ENCODE peak calls at places on chromosome 20, in nine cellular contexts. One of them, this sample, is unnamed.

GRCh38 chr20:11195899-11196558 is 522.2 kb upstream of the JAG1 start:
- DNase-seq in astrocyte: peak; percentile 60
- DNase-seq in WERI-Rb-1: no peak
- DNase-seq in pancreas: no peak
- DNase-seq in tibial artery: no peak
- DNase-seq in CD8-positive, alpha-beta T cell: no peak
- DNase-seq in substantia nigra: no peak
- DNase-seq in right cardiac atrium: no peak
- DNase-seq in spleen: no peak
- DNase-seq in this sample: no peak

GRCh38 chr20:36988494-36988966 is 37.0 kb upstream of the SAMHD1 start:
- DNase-seq in substantia nigra: no peak
- DNase-seq in CD8-positive, alpha-beta T cell: peak; percentile 62
- DNase-seq in tibial artery: no peak
- DNase-seq in astrocyte: peak; percentile 16
- DNase-seq in right cardiac atrium: no peak
- DNase-seq in pancreas: no peak
- DNase-seq in spleen: no peak
- DNase-seq in WERI-Rb-1: no peak
- DNase-seq in this sample: no peak

GRCh38 chr20:478949-479429 is 16.7 kb upstream of the TBC1D20 start:
- DNase-seq in substantia nigra: no peak
- DNase-seq in WERI-Rb-1: no peak
- DNase-seq in astrocyte: peak; percentile 10
- DNase-seq in pancreas: peak; percentile 23
- DNase-seq in tibial artery: no peak
- DNase-seq in right cardiac atrium: no peak
- DNase-seq in spleen: no peak
- DNase-seq in CD8-positive, alpha-beta T cell: no peak
- DNase-seq in this sample: no peak

GRCh38 chr20:15895126-15895525 is 678.1 kb downstream of the KIF16B start:
- DNase-seq in CD8-positive, alpha-beta T cell: no peak
- DNase-seq in tibial artery: no peak
- DNase-seq in pancreas: no peak
- DNase-seq in substantia nigra: no peak
- DNase-seq in WERI-Rb-1: no peak
- DNase-seq in spleen: no peak
- DNase-seq in astrocyte: no peak
- DNase-seq in right cardiac atrium: no peak
- DNase-seq in this sample: no peak

GRCh38 chr20:51172558-51173428 is 149.9 kb upstream of the KCNG1 start:
- DNase-seq in right cardiac atrium: no peak
- DNase-seq in spleen: no peak
- DNase-seq in pancreas: no peak
- DNase-seq in WERI-Rb-1: no peak
- DNase-seq in astrocyte: no peak
- DNase-seq in tibial artery: no peak
- DNase-seq in substantia nigra: no peak
- DNase-seq in CD8-positive, alpha-beta T cell: no peak
- DNase-seq in this sample: no peak

GRCh38 chr20:48189177-48189576 is 403.9 kb upstream of the SULF2 start:
- DNase-seq in tibial artery: no peak
- DNase-seq in pancreas: no peak
- DNase-seq in WERI-Rb-1: peak; percentile 58
- DNase-seq in spleen: no peak
- DNase-seq in substantia nigra: no peak
- DNase-seq in right cardiac atrium: no peak
- DNase-seq in CD8-positive, alpha-beta T cell: no peak
- DNase-seq in astrocyte: peak; percentile 47
- DNase-seq in this sample: no peak

GRCh38 chr20:33612001-33612400 is 50.1 kb upstream of the C20orf144 start:
- DNase-seq in tibial artery: no peak
- DNase-seq in pancreas: no peak
- DNase-seq in substantia nigra: no peak
- DNase-seq in right cardiac atrium: no peak
- DNase-seq in spleen: no peak
- DNase-seq in WERI-Rb-1: no peak
- DNase-seq in CD8-positive, alpha-beta T cell: no peak
- DNase-seq in astrocyte: no peak
- DNase-seq in this sample: no peak

GRCh38 chr20:16528078-16528477 is 45.2 kb downstream of the KIF16B start:
- DNase-seq in tibial artery: no peak
- DNase-seq in right cardiac atrium: no peak
- DNase-seq in spleen: no peak
- DNase-seq in CD8-positive, alpha-beta T cell: no peak
- DNase-seq in WERI-Rb-1: no peak
- DNase-seq in pancreas: peak; percentile 62
- DNase-seq in astrocyte: peak; percentile 88
- DNase-seq in substantia nigra: no peak
- DNase-seq in this sample: peak; percentile 75

GRCh38 chr20:33991498-33991897 is 2.2 kb upstream of the RALY start:
- DNase-seq in CD8-positive, alpha-beta T cell: no peak
- DNase-seq in pancreas: no peak
- DNase-seq in spleen: no peak
- DNase-seq in WERI-Rb-1: no peak
- DNase-seq in right cardiac atrium: no peak
- DNase-seq in tibial artery: no peak
- DNase-seq in substantia nigra: no peak
- DNase-seq in astrocyte: no peak
- DNase-seq in this sample: no peak

GRCh38 chr20:49594143-49594928 is 26.4 kb upstream of the PTGIS start:
- DNase-seq in substantia nigra: no peak
- DNase-seq in WERI-Rb-1: no peak
- DNase-seq in tibial artery: peak; percentile 89
- DNase-seq in astrocyte: peak; percentile 74
- DNase-seq in right cardiac atrium: peak; percentile 84
- DNase-seq in spleen: no peak
- DNase-seq in CD8-positive, alpha-beta T cell: no peak
- DNase-seq in pancreas: no peak
- DNase-seq in this sample: peak; percentile 60

GRCh38 chr20:51712501-51713212 is 55.5 kb downstream of the ATP9A start:
- DNase-seq in substantia nigra: no peak
- DNase-seq in spleen: no peak
- DNase-seq in CD8-positive, alpha-beta T cell: no peak
- DNase-seq in right cardiac atrium: no peak
- DNase-seq in tibial artery: no peak
- DNase-seq in pancreas: no peak
- DNase-seq in astrocyte: peak; percentile 39
- DNase-seq in WERI-Rb-1: peak; percentile 25
- DNase-seq in this sample: no peak

GRCh38 chr20:6838181-6838826 is 70.8 kb downstream of the BMP2 start:
- DNase-seq in CD8-positive, alpha-beta T cell: no peak
- DNase-seq in WERI-Rb-1: no peak
- DNase-seq in substantia nigra: no peak
- DNase-seq in tibial artery: no peak
- DNase-seq in astrocyte: no peak
- DNase-seq in spleen: no peak
- DNase-seq in right cardiac atrium: no peak
- DNase-seq in pancreas: no peak
- DNase-seq in this sample: no peak

GRCh38 chr20:46311039-46311650 is 2.8 kb upstream of the CDH22 start:
- DNase-seq in WERI-Rb-1: no peak
- DNase-seq in spleen: no peak
- DNase-seq in pancreas: no peak
- DNase-seq in right cardiac atrium: no peak
- DNase-seq in substantia nigra: no peak
- DNase-seq in astrocyte: no peak
- DNase-seq in tibial artery: no peak
- DNase-seq in CD8-positive, alpha-beta T cell: no peak
- DNase-seq in this sample: no peak

GRCh38 chr20:6519556-6519955 is 247.9 kb upstream of the BMP2 start:
- DNase-seq in right cardiac atrium: no peak
- DNase-seq in CD8-positive, alpha-beta T cell: no peak
- DNase-seq in WERI-Rb-1: no peak
- DNase-seq in tibial artery: no peak
- DNase-seq in astrocyte: peak; percentile 90
- DNase-seq in substantia nigra: no peak
- DNase-seq in pancreas: no peak
- DNase-seq in spleen: no peak
- DNase-seq in this sample: no peak

GRCh38 chr20:49252556-49253350 is 25.1 kb downstream of the ZNFX1 start:
- DNase-seq in right cardiac atrium: no peak
- DNase-seq in WERI-Rb-1: no peak
- DNase-seq in spleen: no peak
- DNase-seq in CD8-positive, alpha-beta T cell: no peak
- DNase-seq in substantia nigra: no peak
- DNase-seq in astrocyte: no peak
- DNase-seq in pancreas: no peak
- DNase-seq in tibial artery: no peak
- DNase-seq in this sample: no peak

GRCh38 chr20:41415191-41415590 is 48.6 kb upstream of the EMILIN3 start:
- DNase-seq in WERI-Rb-1: no peak
- DNase-seq in pancreas: no peak
- DNase-seq in spleen: no peak
- DNase-seq in tibial artery: no peak
- DNase-seq in CD8-positive, alpha-beta T cell: no peak
- DNase-seq in astrocyte: no peak
- DNase-seq in substantia nigra: no peak
- DNase-seq in right cardiac atrium: no peak
- DNase-seq in this sample: no peak

GRCh38 chr20:41412324-41412723 is 45.7 kb upstream of the EMILIN3 start:
- DNase-seq in spleen: no peak
- DNase-seq in right cardiac atrium: no peak
- DNase-seq in WERI-Rb-1: no peak
- DNase-seq in CD8-positive, alpha-beta T cell: no peak
- DNase-seq in pancreas: no peak
- DNase-seq in substantia nigra: no peak
- DNase-seq in tibial artery: no peak
- DNase-seq in astrocyte: no peak
- DNase-seq in this sample: no peak

GRCh38 chr20:41408986-41409385 is 42.4 kb upstream of the EMILIN3 start:
- DNase-seq in CD8-positive, alpha-beta T cell: no peak
- DNase-seq in pancreas: no peak
- DNase-seq in spleen: no peak
- DNase-seq in substantia nigra: no peak
- DNase-seq in right cardiac atrium: no peak
- DNase-seq in astrocyte: no peak
- DNase-seq in tibial artery: no peak
- DNase-seq in WERI-Rb-1: no peak
- DNase-seq in this sample: no peak

GRCh38 chr20:41411458-41411857 is 44.8 kb upstream of the EMILIN3 start:
- DNase-seq in spleen: no peak
- DNase-seq in right cardiac atrium: no peak
- DNase-seq in astrocyte: peak; percentile 10
- DNase-seq in tibial artery: no peak
- DNase-seq in pancreas: no peak
- DNase-seq in CD8-positive, alpha-beta T cell: no peak
- DNase-seq in WERI-Rb-1: no peak
- DNase-seq in substantia nigra: no peak
- DNase-seq in this sample: no peak

GRCh38 chr20:41413169-41413568 is 46.6 kb upstream of the EMILIN3 start:
- DNase-seq in CD8-positive, alpha-beta T cell: no peak
- DNase-seq in pancreas: no peak
- DNase-seq in astrocyte: no peak
- DNase-seq in WERI-Rb-1: no peak
- DNase-seq in spleen: no peak
- DNase-seq in substantia nigra: no peak
- DNase-seq in tibial artery: no peak
- DNase-seq in right cardiac atrium: no peak
- DNase-seq in this sample: no peak
- H3K27ac ChIP-seq in CD8-positive, alpha-beta T cell: no peak overlapping the region
- H3K27ac ChIP-seq in pancreas: no peak overlapping the region
- H3K27ac ChIP-seq in astrocyte: no peak overlapping the region
- H3K27ac ChIP-seq in WERI-Rb-1: no peak overlapping the region
- H3K27ac ChIP-seq in spleen: no peak overlapping the region
- H3K27ac ChIP-seq in substantia nigra: no peak overlapping the region
- H3K27ac ChIP-seq in tibial artery: no peak overlapping the region
- H3K27ac ChIP-seq in right cardiac atrium: no peak overlapping the region
- H3K27ac ChIP-seq in this sample: no peak overlapping the region

DNA sequence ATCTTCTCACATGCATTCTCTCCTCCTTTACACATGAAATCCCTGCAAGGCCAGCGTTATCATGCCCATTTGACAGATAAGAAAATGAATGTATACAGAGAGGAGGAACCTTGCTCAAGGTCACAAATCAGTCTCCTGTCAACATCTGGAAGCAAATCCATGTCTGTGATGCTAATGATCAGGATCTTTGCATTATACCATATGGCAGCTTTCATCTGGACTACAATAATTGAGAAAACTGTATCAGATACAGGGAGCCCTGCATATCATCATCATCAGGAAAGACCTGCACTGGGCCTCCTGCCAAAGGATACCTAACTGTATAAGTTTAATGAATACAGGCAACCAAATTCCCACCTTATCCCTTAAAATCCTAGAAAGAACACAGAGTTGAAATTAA is 213.7 kb downstream of the PTPRT start:
- DNase-seq in substantia nigra: no peak
- DNase-seq in pancreas: no peak
- DNase-seq in spleen: no peak
- DNase-seq in WERI-Rb-1: no peak
- DNase-seq in astrocyte: no peak
- DNase-seq in tibial artery: no peak
- DNase-seq in right cardiac atrium: no peak
- DNase-seq in CD8-positive, alpha-beta T cell: no peak
- DNase-seq in this sample: no peak
- H3K27ac ChIP-seq in substantia nigra: no peak overlapping the region
- H3K27ac ChIP-seq in pancreas: no peak overlapping the region
- H3K27ac ChIP-seq in spleen: no peak overlapping the region
- H3K27ac ChIP-seq in WERI-Rb-1: no peak overlapping the region
- H3K27ac ChIP-seq in astrocyte: no peak overlapping the region
- H3K27ac ChIP-seq in tibial artery: no peak overlapping the region
- H3K27ac ChIP-seq in right cardiac atrium: no peak overlapping the region
- H3K27ac ChIP-seq in CD8-positive, alpha-beta T cell: no peak overlapping the region
- H3K27ac ChIP-seq in this sample: no peak overlapping the region

DNA sequence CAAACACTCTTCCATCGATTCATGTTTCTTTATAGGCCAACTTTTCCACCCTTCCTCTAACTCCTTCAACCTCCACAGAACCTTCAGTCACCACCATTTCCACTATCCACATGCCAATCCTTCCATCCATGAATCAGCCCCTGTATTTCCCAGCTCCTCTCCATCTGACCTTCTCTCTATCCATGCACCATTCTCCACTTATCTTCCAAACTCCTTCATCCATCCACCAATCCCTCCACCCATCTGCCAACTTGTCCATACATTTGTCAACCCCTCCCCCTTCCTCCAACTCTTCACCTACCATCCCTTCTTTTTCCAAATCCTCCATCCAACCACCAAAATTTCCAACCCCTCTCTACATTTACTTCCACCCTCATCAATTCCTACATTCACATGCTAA is 49.9 kb downstream of the MAFB start:
- DNase-seq in tibial artery: no peak
- DNase-seq in spleen: no peak
- DNase-seq in astrocyte: no peak
- DNase-seq in substantia nigra: no peak
- DNase-seq in right cardiac atrium: no peak
- DNase-seq in WERI-Rb-1: no peak
- DNase-seq in CD8-positive, alpha-beta T cell: no peak
- DNase-seq in pancreas: no peak
- DNase-seq in this sample: no peak
- H3K27ac ChIP-seq in tibial artery: no peak overlapping the region
- H3K27ac ChIP-seq in spleen: no peak overlapping the region
- H3K27ac ChIP-seq in astrocyte: no peak overlapping the region
- H3K27ac ChIP-seq in substantia nigra: no peak overlapping the region
- H3K27ac ChIP-seq in right cardiac atrium: no peak overlapping the region
- H3K27ac ChIP-seq in WERI-Rb-1: no peak overlapping the region
- H3K27ac ChIP-seq in CD8-positive, alpha-beta T cell: no peak overlapping the region
- H3K27ac ChIP-seq in pancreas: no peak overlapping the region
- H3K27ac ChIP-seq in this sample: no peak overlapping the region

GRCh38 chr20:25195962-25196700 is 619 bp downstream of the ENTPD6 start:
- DNase-seq in substantia nigra: no peak
- DNase-seq in CD8-positive, alpha-beta T cell: peak; percentile 56
- DNase-seq in spleen: no peak
- DNase-seq in right cardiac atrium: peak; percentile 55
- DNase-seq in tibial artery: no peak
- DNase-seq in astrocyte: no peak
- DNase-seq in pancreas: peak; percentile 56
- DNase-seq in WERI-Rb-1: peak; percentile 46
- DNase-seq in this sample: no peak
- H3K27ac ChIP-seq in substantia nigra: peak overlapping the region; percentile 90
- H3K27ac ChIP-seq in CD8-positive, alpha-beta T cell: peak overlapping the region; percentile 95
- H3K27ac ChIP-seq in spleen: peak overlapping the region; percentile 87
- H3K27ac ChIP-seq in right cardiac atrium: peak overlapping the region; percentile 37
- H3K27ac ChIP-seq in tibial artery: peak overlapping the region; percentile 79
- H3K27ac ChIP-seq in astrocyte: peak overlapping the region; percentile 75
- H3K27ac ChIP-seq in pancreas: peak overlapping the region; percentile 87
- H3K27ac ChIP-seq in WERI-Rb-1: peak overlapping the region; percentile 92
- H3K27ac ChIP-seq in this sample: peak overlapping the region; percentile 84

This sample was measured in left lung.